ENCODE peak calls at places on chromosomes 1 and 21, in five cellular contexts. V, F, D, O and W are unnamed samples.
A peak's percentile ranks its signal among the peaks of the same experiment; 100 is the strongest.

GRCh38 chr1:54355931-54356679 is 50.1 kb downstream of the SSBP3 start:
- DNase-seq in V (peak; percentile 89), F (peak; percentile 60), D (peak; percentile 66), O (no peak), W (peak; percentile 64)

GRCh38 chr1:53449026-53449425 is 10.2 kb upstream of the DMRTB1 start:
- DNase-seq in V (no peak), F (no peak), D (no peak), O (no peak), W (no peak)

GRCh38 chr1:101004061-101004460 is 21.5 kb downstream of the DPH5 start:
- DNase-seq in V (no peak), F (peak; percentile 13), D (no peak), O (no peak), W (peak; percentile 3)

GRCh38 chr1:179230251-179230650 is 774 bp upstream of the ABL2 start:
- DNase-seq in V (no peak), F (no peak), D (no peak), O (no peak), W (peak; percentile 2)

GRCh38 chr1:218510153-218510772 is 165.1 kb downstream of the TGFB2 start:
- DNase-seq in V (no peak), F (no peak), D (no peak), O (no peak), W (no peak)

GRCh38 chr1:23394664-23395063 is 25.0 kb upstream of the ZNF436 start:
- DNase-seq in V (peak; percentile 47), F (peak; percentile 74), D (peak; percentile 53), O (peak; percentile 89), W (no peak)

GRCh38 chr1:41811978-41812852 is 106.5 kb downstream of the HIVEP3 start:
- DNase-seq in V (peak; percentile 68), F (peak; percentile 64), D (peak; percentile 46), O (peak; percentile 71), W (peak; percentile 56)

GRCh38 chr1:115184951-115185331 is 95.6 kb upstream of the TSPAN2 start:
- DNase-seq in V (no peak), F (no peak), D (no peak), O (no peak), W (peak; percentile 10)

GRCh38 chr1:245198755-245199516 is 44.2 kb downstream of the KIF26B start:
- DNase-seq in V (no peak), F (no peak), D (no peak), O (no peak), W (no peak)

GRCh38 chr1:227059076-227059475 is 119.0 kb downstream of the COQ8A start:
- DNase-seq in V (no peak), F (no peak), D (no peak), O (no peak), W (no peak)

DNA sequence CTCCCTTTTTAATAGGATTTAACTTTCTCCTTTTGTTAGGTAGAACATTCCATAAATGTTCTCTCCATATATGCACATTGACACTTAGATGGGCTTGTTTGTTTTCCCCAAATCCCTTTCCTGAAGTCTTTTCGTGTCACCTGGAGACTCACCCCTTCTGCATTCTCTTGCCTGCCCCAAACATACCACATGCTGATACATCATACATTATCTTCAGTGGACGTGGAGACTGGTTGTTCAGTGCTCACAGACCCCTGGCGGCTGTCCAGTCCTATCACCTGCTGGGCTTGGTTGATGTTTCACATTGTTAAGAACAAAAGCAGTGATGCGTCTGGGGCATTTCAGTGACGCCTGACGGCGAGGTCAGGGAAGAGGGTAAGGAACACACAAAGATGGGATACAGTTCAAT is 22.2 kb downstream of the FMOD start:
- DNase-seq in V (peak; percentile 54), F (peak; percentile 74), D (peak; percentile 73), O (peak; percentile 26), W (peak; percentile 62)
- H3K4me1 ChIP-seq in V (peaks cover 21% of the 10 kb centered on the region), F (peaks cover 44% of the 10 kb centered on the region), D (peaks cover 40% of the 10 kb centered on the region), O (peaks cover 13% of the 10 kb centered on the region), W (peaks cover 16% of the 10 kb centered on the region)

GRCh38 chr1:207839083-207839413 is 71.9 kb downstream of the CD34 start:
- DNase-seq in V (no peak), F (no peak), D (no peak), O (no peak), W (no peak)
- H3K4me1 ChIP-seq in V (no peaks in the 10 kb centered on the region), F (peaks cover 8% of the 10 kb centered on the region), D (peaks cover 15% of the 10 kb centered on the region), O (peaks cover 31% of the 10 kb centered on the region), W (peaks cover 4% of the 10 kb centered on the region)

DNA sequence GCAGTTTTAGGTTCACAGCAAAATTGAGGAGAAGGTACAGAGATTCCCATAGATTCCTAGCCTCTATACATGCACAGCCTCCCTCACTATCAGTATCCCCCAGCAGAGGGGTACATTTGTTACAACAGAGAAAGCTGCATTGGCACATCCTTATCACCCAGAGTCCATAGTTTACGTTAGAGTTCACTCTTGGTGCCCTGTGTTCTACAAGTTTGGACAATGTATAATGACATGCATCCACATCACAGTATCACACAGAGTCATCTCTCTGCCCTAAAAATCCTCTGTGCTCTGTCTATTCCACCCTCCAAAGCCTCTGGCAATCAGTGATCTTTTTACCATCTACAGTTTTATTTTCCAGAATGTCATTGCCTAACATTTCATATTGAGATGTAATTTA is 22.3 kb upstream of the RGS16 start:
- DNase-seq in V (no peak), F (no peak), D (no peak), O (no peak), W (peak; percentile 56)
- H3K4me1 ChIP-seq in V (no peaks in the 10 kb centered on the region), F (peaks cover 3% of the 10 kb centered on the region), D (no peaks in the 10 kb centered on the region), O (peaks cover 5% of the 10 kb centered on the region), W (no peaks in the 10 kb centered on the region)

GRCh38 chr1:206572835-206573771 is 39.2 kb downstream of the EIF2D start:
- DNase-seq in V (no peak), F (no peak), D (no peak), O (no peak), W (no peak)

GRCh38 chr1:206575165-206575893 is 36.9 kb downstream of the EIF2D start:
- DNase-seq in V (peak; percentile 58), F (peak; percentile 47), D (no peak), O (peak; percentile 37), W (peak; percentile 57)

GRCh38 chr1:206575894-206576737 is 36.1 kb downstream of the EIF2D start:
- DNase-seq in V (no peak), F (no peak), D (no peak), O (no peak), W (no peak)

GRCh38 chr1:206570529-206570928 is 41.7 kb downstream of the EIF2D start:
- DNase-seq in V (no peak), F (no peak), D (no peak), O (no peak), W (no peak)

DNA sequence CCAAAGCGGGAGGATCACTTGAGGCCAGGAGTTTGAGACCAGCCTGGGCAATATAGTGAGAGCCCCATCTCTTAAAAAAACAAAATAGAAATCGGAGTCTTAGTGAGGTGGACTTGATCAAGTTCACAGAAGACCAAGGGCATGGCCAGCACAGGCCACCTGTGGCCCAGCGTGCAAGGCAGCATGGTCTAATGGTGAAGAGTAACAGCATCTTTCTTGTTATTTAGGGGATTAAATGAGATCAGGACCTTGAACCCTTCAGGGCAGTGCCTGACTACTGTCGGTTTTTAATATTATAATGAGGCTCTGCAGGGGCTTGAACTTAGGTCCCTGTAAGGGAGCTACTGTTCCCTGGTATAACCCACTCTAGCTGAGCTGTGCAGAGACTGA is 38.5 kb downstream of the EIF2D start:
- DNase-seq in V (no peak), F (no peak), D (no peak), O (no peak), W (no peak)
- H3K4me1 ChIP-seq in V (peaks cover 20% of the 10 kb centered on the region), F (no peaks in the 10 kb centered on the region), D (peaks cover 7% of the 10 kb centered on the region), O (no peaks in the 10 kb centered on the region), W (peaks cover 2% of the 10 kb centered on the region)

GRCh38 chr21:42238185-42238934 is 19.4 kb downstream of the ABCG1 start:
- DNase-seq in V (no peak), F (no peak), D (no peak), O (no peak), W (peak; percentile 25)
- H3K4me1 ChIP-seq in V (peaks cover 23% of the 10 kb centered on the region), F (peaks cover 32% of the 10 kb centered on the region), D (peaks cover 40% of the 10 kb centered on the region), O (peaks cover 35% of the 10 kb centered on the region), W (peaks cover 9% of the 10 kb centered on the region)

DNA sequence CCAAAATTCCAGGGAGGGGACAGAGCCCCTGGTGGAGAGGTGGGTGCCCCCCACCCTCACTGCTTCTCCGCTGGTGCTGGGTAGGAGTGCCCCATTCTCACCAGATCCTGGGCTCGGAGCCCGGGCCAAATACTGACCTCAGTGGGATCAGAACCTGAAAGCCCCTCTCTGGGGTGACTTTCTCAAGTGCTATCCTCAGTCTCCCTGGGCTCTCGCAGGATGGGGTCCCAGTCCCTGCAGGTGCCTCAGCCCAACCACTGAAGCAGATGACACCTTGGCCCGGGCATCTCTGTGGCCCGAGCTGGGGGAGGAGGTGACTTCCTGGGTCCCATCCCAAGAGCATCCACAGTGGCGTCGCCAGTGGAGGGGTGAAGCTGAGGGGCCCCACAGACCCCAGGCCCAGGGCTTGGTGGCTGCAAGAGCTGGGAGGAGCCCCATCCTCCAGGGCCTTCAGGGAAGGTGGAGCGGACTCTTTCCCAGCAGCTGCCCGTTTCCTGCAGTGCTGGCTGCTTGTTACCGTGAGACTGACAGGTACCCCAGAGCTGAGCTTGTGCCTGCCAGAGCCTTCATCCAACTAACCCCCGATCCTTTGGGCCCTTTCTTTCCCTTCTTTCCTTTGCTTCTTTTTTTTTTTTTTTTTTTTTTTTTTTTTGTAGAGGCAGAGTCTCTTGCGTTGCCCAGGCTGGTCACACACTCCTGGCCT is 3.9 kb upstream of the FNDC10 start:
- DNase-seq in V (no peak), F (no peak), D (no peak), O (no peak), W (no peak)
- H3K4me1 ChIP-seq in V (peaks cover 2% of the 10 kb centered on the region), F (peaks cover 3% of the 10 kb centered on the region), D (peaks cover 12% of the 10 kb centered on the region), O (peaks cover 10% of the 10 kb centered on the region), W (no peaks in the 10 kb centered on the region)

DNA sequence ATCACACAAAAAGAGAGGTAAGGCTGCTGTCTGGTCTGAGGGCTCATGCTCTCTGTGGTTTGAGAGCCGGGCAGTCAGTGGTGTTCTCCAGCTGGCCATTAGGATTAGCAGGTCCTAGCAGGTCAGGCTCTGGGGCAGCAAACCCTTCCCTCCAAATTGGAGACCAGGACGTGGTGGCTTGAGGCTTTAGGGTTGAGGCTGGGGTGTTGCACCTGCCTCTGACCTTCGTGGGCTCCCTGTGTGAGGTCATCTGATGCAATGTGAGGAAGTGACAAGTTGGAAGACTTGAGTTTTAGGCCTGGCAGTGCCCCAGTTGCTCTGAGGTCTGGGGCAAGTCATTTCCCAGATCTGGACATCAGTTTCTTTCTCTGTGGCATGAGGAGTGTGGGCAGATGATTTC is 24.4 kb downstream of the SZRD1 start:
- DNase-seq in V (no peak), F (no peak), D (no peak), O (no peak), W (no peak)
- H3K4me1 ChIP-seq in V (peaks cover 3% of the 10 kb centered on the region), F (peaks cover 6% of the 10 kb centered on the region), D (peaks cover 12% of the 10 kb centered on the region), O (peaks cover 11% of the 10 kb centered on the region), W (peaks cover 21% of the 10 kb centered on the region)

GRCh38 chr1:9766759-9767442 is 56.9 kb downstream of the CLSTN1 start:
- DNase-seq in V (no peak), F (peak; percentile 23), D (no peak), O (no peak), W (no peak)
- H3K4me1 ChIP-seq in V (no peaks in the 10 kb centered on the region), F (no peaks in the 10 kb centered on the region), D (peaks cover 14% of the 10 kb centered on the region), O (no peaks in the 10 kb centered on the region), W (peaks cover 3% of the 10 kb centered on the region)